ENCODE peak calls at places on chromosome 20, in seven cellular contexts. One of them, this sample, is unnamed.
A peak's percentile ranks its signal among the peaks of the same experiment; 100 is the strongest.

GRCh38 chr20:4681441-4681840 is 40.3 kb upstream of the PRND start:
- DNase-seq in psoas muscle: no peak
- DNase-seq in lower lobe of right lung: no peak
- DNase-seq in stomach: no peak
- DNase-seq in fibroblast of lung: no peak
- DNase-seq in left ventricle myocardium inferior: no peak
- DNase-seq in tibial artery: no peak
- DNase-seq in this sample: no peak

GRCh38 chr20:51636123-51636522 is 93.6 kb upstream of the NFATC2 start:
- DNase-seq in stomach: no peak
- DNase-seq in left ventricle myocardium inferior: no peak
- DNase-seq in lower lobe of right lung: no peak
- DNase-seq in tibial artery: no peak
- DNase-seq in psoas muscle: no peak
- DNase-seq in fibroblast of lung: peak; percentile 71
- DNase-seq in this sample: no peak

GRCh38 chr20:20435453-20435852 is 67.5 kb downstream of the INSM1 start:
- DNase-seq in tibial artery: no peak
- DNase-seq in lower lobe of right lung: no peak
- DNase-seq in fibroblast of lung: no peak
- DNase-seq in left ventricle myocardium inferior: no peak
- DNase-seq in stomach: no peak
- DNase-seq in psoas muscle: no peak
- DNase-seq in this sample: no peak

GRCh38 chr20:25242231-25242630 is 5.7 kb upstream of the PYGB start:
- DNase-seq in lower lobe of right lung: no peak
- DNase-seq in tibial artery: no peak
- DNase-seq in psoas muscle: no peak
- DNase-seq in fibroblast of lung: no peak
- DNase-seq in left ventricle myocardium inferior: no peak
- DNase-seq in stomach: no peak
- DNase-seq in this sample: no peak

GRCh38 chr20:9161308-9161707 is 92.4 kb downstream of the PLCB4 start:
- DNase-seq in stomach: peak; percentile 30
- DNase-seq in psoas muscle: no peak
- DNase-seq in left ventricle myocardium inferior: no peak
- DNase-seq in lower lobe of right lung: no peak
- DNase-seq in fibroblast of lung: no peak
- DNase-seq in tibial artery: no peak
- DNase-seq in this sample: no peak

GRCh38 chr20:8527998-8528397 is 395.9 kb downstream of the PLCB1 start:
- DNase-seq in fibroblast of lung: peak; percentile 88
- DNase-seq in tibial artery: no peak
- DNase-seq in stomach: no peak
- DNase-seq in left ventricle myocardium inferior: no peak
- DNase-seq in psoas muscle: no peak
- DNase-seq in lower lobe of right lung: no peak
- DNase-seq in this sample: no peak

GRCh38 chr20:64063389-64064144 is 569 bp downstream of the TCEA2 start:
- DNase-seq in fibroblast of lung: peak; percentile 12
- DNase-seq in left ventricle myocardium inferior: no peak
- DNase-seq in stomach: no peak
- DNase-seq in lower lobe of right lung: no peak
- DNase-seq in tibial artery: no peak
- DNase-seq in psoas muscle: peak; percentile 54
- DNase-seq in this sample: peak; percentile 45

GRCh38 chr20:15854871-15855270 is 718.4 kb downstream of the KIF16B start:
- DNase-seq in left ventricle myocardium inferior: no peak
- DNase-seq in psoas muscle: no peak
- DNase-seq in stomach: no peak
- DNase-seq in tibial artery: no peak
- DNase-seq in lower lobe of right lung: no peak
- DNase-seq in fibroblast of lung: no peak
- DNase-seq in this sample: no peak

GRCh38 chr20:47349365-47350180 is 6.9 kb downstream of the ZMYND8 start:
- DNase-seq in psoas muscle: no peak
- DNase-seq in fibroblast of lung: peak; percentile 93
- DNase-seq in stomach: no peak
- DNase-seq in left ventricle myocardium inferior: no peak
- DNase-seq in tibial artery: no peak
- DNase-seq in lower lobe of right lung: no peak
- DNase-seq in this sample: no peak
- H3K4me3 ChIP-seq in psoas muscle: peak overlapping the region; percentile 61
- H3K4me3 ChIP-seq in fibroblast of lung: peak overlapping the region; percentile 9
- H3K4me3 ChIP-seq in stomach: no peak overlapping the region
- H3K4me3 ChIP-seq in left ventricle myocardium inferior: peak overlapping the region; percentile 55
- H3K4me3 ChIP-seq in tibial artery: no peak overlapping the region
- H3K4me3 ChIP-seq in lower lobe of right lung: no peak overlapping the region
- H3K4me3 ChIP-seq in this sample: no peak overlapping the region

GRCh38 chr20:57689745-57690481 is 19.9 kb downstream of the PMEPA1 start:
- DNase-seq in left ventricle myocardium inferior: no peak
- DNase-seq in psoas muscle: no peak
- DNase-seq in fibroblast of lung: no peak
- DNase-seq in stomach: no peak
- DNase-seq in lower lobe of right lung: no peak
- DNase-seq in tibial artery: no peak
- DNase-seq in this sample: no peak
- H3K4me3 ChIP-seq in left ventricle myocardium inferior: no peak overlapping the region
- H3K4me3 ChIP-seq in psoas muscle: no peak overlapping the region
- H3K4me3 ChIP-seq in fibroblast of lung: no peak overlapping the region
- H3K4me3 ChIP-seq in stomach: no peak overlapping the region
- H3K4me3 ChIP-seq in lower lobe of right lung: no peak overlapping the region
- H3K4me3 ChIP-seq in tibial artery: peak overlapping the region; percentile 26
- H3K4me3 ChIP-seq in this sample: no peak overlapping the region

GRCh38 chr20:53713328-53714056 is 119.9 kb upstream of the ZNF217 start:
- DNase-seq in left ventricle myocardium inferior: no peak
- DNase-seq in fibroblast of lung: no peak
- DNase-seq in lower lobe of right lung: no peak
- DNase-seq in stomach: no peak
- DNase-seq in psoas muscle: no peak
- DNase-seq in tibial artery: no peak
- DNase-seq in this sample: no peak
- H3K4me3 ChIP-seq in left ventricle myocardium inferior: no peak overlapping the region
- H3K4me3 ChIP-seq in fibroblast of lung: no peak overlapping the region
- H3K4me3 ChIP-seq in lower lobe of right lung: no peak overlapping the region
- H3K4me3 ChIP-seq in stomach: no peak overlapping the region
- H3K4me3 ChIP-seq in psoas muscle: no peak overlapping the region
- H3K4me3 ChIP-seq in tibial artery: no peak overlapping the region
- H3K4me3 ChIP-seq in this sample: no peak overlapping the region

DNA sequence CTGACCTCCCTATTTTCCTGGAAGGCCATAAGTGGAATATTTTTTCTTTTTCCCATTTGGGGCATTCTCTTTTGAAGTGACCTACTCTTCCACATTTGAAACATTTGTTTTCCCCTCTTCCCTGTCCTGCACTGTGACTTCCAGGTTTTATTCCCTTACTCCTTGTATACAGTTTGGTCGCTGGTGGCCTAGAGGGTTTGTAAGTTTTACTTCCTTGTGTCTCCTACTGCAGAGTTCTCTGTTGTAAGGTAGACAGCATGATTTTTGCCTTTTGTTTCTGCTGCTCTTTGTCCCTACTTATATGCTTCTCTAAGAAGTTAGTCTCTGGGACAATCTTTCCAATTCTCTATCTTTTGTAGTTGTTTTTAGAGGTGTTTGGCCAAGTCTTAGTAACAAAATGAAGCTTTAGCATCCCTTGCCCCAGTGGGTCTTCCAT is 7.4 kb upstream of the ZNFX1 start:
- DNase-seq in fibroblast of lung: no peak
- DNase-seq in tibial artery: no peak
- DNase-seq in psoas muscle: no peak
- DNase-seq in left ventricle myocardium inferior: no peak
- DNase-seq in stomach: no peak
- DNase-seq in lower lobe of right lung: no peak
- DNase-seq in this sample: no peak
- H3K4me3 ChIP-seq in fibroblast of lung: peak overlapping the region; percentile 5
- H3K4me3 ChIP-seq in tibial artery: no peak overlapping the region
- H3K4me3 ChIP-seq in psoas muscle: no peak overlapping the region
- H3K4me3 ChIP-seq in left ventricle myocardium inferior: no peak overlapping the region
- H3K4me3 ChIP-seq in stomach: no peak overlapping the region
- H3K4me3 ChIP-seq in lower lobe of right lung: no peak overlapping the region
- H3K4me3 ChIP-seq in this sample: no peak overlapping the region

GRCh38 chr20:50450961-50451752 is 59.0 kb upstream of the PTPN1 start:
- DNase-seq in fibroblast of lung: peak; percentile 36
- DNase-seq in left ventricle myocardium inferior: no peak
- DNase-seq in psoas muscle: peak; percentile 41
- DNase-seq in tibial artery: peak; percentile 75
- DNase-seq in lower lobe of right lung: no peak
- DNase-seq in stomach: peak; percentile 48
- DNase-seq in this sample: peak; percentile 83
- H3K4me3 ChIP-seq in fibroblast of lung: no peak overlapping the region
- H3K4me3 ChIP-seq in left ventricle myocardium inferior: peak overlapping the region; percentile 46
- H3K4me3 ChIP-seq in psoas muscle: peak overlapping the region; percentile 45
- H3K4me3 ChIP-seq in tibial artery: peak overlapping the region; percentile 31
- H3K4me3 ChIP-seq in lower lobe of right lung: peak overlapping the region; percentile 15
- H3K4me3 ChIP-seq in stomach: no peak overlapping the region
- H3K4me3 ChIP-seq in this sample: no peak overlapping the region

This sample was measured in uterus.